ENCODE peak calls at places on chromosomes 1 and 21, in ten cellular contexts. T is AG09309, Z is HTR-8/SVneo, C is DMS153, F is adrenal gland, K is left ventricle myocardium inferior, B is NAMALWA, N is NCI-H1436, R is left colon, W is choroid plexus epithelial cell. H is an unnamed sample.

GRCh38 chr1:108865316-108865910 is 8.5 kb upstream of the AKNAD1 start:
- DNase-seq in T (no peak), R (peak), K (no peak), F (no peak), B (no peak), C (no peak), W (no peak), Z (no peak), N (no peak), H (no peak)

GRCh38 chr1:40394456-40395172 is 21.1 kb downstream of the SMAP2 start:
- DNase-seq in R (no peak), C (no peak), Z (no peak), N (no peak), T (no peak), W (peak), K (no peak), B (no peak), F (no peak), H (no peak)

GRCh38 chr1:1364266-1364665 is 5.9 kb upstream of the MXRA8 start:
- DNase-seq in Z (no peak), F (no peak), R (peak), T (no peak), K (no peak), N (no peak), B (no peak), W (no peak), C (peak), H (no peak)

GRCh38 chr1:1428174-1428573 is 7.1 kb upstream of the ANKRD65 start:
- DNase-seq in C (no peak), R (no peak), T (no peak), F (no peak), B (no peak), N (no peak), K (no peak), W (no peak), Z (no peak), H (no peak)

GRCh38 chr1:156709743-156710489 is 4.5 kb upstream of the CRABP2 start:
- DNase-seq in Z (peak), F (peak), B (no peak), N (no peak), K (peak), R (peak), W (peak), T (peak), C (peak), H (peak)

GRCh38 chr1:212234431-212235298 is 50.5 kb upstream of the PPP2R5A start:
- DNase-seq in C (peak), F (peak), R (no peak), Z (peak), K (peak), N (no peak), B (no peak), W (peak), T (peak), H (peak)

GRCh38 chr1:150877220-150877516 is 769 bp upstream of the ARNT start:
- DNase-seq in R (no peak), B (peak), K (no peak), F (no peak), C (no peak), T (no peak), Z (no peak), N (no peak), W (no peak), H (no peak)

GRCh38 chr1:175138579-175138978 is 54.0 kb downstream of the KIAA0040 start:
- DNase-seq in T (no peak), N (no peak), R (no peak), C (no peak), W (no peak), F (no peak), K (no peak), Z (no peak), B (no peak), H (no peak)

GRCh38 chr21:38913120-38913975 is 107.6 kb downstream of the ETS2 start:
- DNase-seq in B (peak), K (peak), C (peak), W (peak), T (no peak), N (peak), Z (no peak), R (peak), F (peak), H (no peak)

GRCh38 chr1:209354111-209354839 is 229.2 kb upstream of the CAMK1G start:
- DNase-seq in C (peak), K (peak), W (peak), Z (peak), F (peak), N (peak), T (peak), B (peak), R (peak), H (peak)

GRCh38 chr1:8875216-8875861 is 3.1 kb downstream of the ENO1 start:
- DNase-seq in R (no peak), K (no peak), B (no peak), C (no peak), Z (no peak), T (no peak), F (no peak), N (no peak), W (no peak), H (no peak)

GRCh38 chr1:43668956-43669355 is 19.0 kb downstream of the KDM4A start:
- DNase-seq in Z (peak), C (no peak), T (no peak), N (no peak), K (no peak), B (no peak), W (peak), F (no peak), R (no peak), H (no peak)

GRCh38 chr21:17270234-17270633 is 242.6 kb upstream of the CXADR start:
- DNase-seq in T (peak), Z (peak), K (peak), W (peak), R (no peak), C (peak), B (peak), N (peak), F (peak), H (peak)

GRCh38 chr21:32306021-32306780 is 7.5 kb downstream of the MRAP start:
- DNase-seq in T (no peak), Z (no peak), C (no peak), W (peak), N (no peak), F (no peak), B (no peak), K (no peak), R (no peak), H (no peak)

GRCh38 chr1:16984717-16985116 is 4.3 kb upstream of the MFAP2 start:
- DNase-seq in W (peak), B (no peak), N (no peak), K (peak), T (peak), Z (peak), F (peak), C (no peak), R (no peak), H (peak)

GRCh38 chr1:1432951-1433803 is 2.3 kb upstream of the VWA1 start:
- DNase-seq in B (no peak), R (peak), F (no peak), K (peak), C (peak), T (no peak), Z (no peak), W (no peak), N (no peak), H (no peak)

GRCh38 chr1:3135073-3135745 is 66.2 kb downstream of the PRDM16 start:
- DNase-seq in C (no peak), Z (no peak), T (no peak), N (no peak), R (no peak), W (no peak), F (no peak), K (no peak), B (no peak), H (no peak)

GRCh38 chr1:99599678-99600175 is 46.2 kb upstream of the PALMD start:
- DNase-seq in W (peak), T (no peak), C (no peak), F (peak), R (no peak), B (no peak), Z (peak), N (no peak), K (peak), H (peak)

H was measured in stromal cell of bone marrow.